ENCODE peak calls at places on chromosomes 11 and 22, in seven cellular contexts. D, Y, P, S, M, H and B are unnamed samples.

GRCh38 chr22:19290400-19291217 is 910 bp downstream of the CLTCL1 start:
- DNase-seq in Y (peak; percentile 16), S (no peak), D (no peak), P (no peak), M (no peak), H (no peak), B (no peak)

GRCh38 chr22:45240137-45240809 is 421 bp downstream of the KIAA0930 start:
- DNase-seq in S (no peak), H (no peak), P (no peak), Y (no peak), D (peak; percentile 65), M (no peak), B (no peak)

GRCh38 chr22:30828187-30829155 is 133.8 kb downstream of the OSBP2 start:
- DNase-seq in D (peak; percentile 20), H (no peak), M (no peak), P (no peak), Y (no peak), S (peak; percentile 15), B (peak; percentile 60)

GRCh38 chr11:36253238-36253637 is 36.0 kb downstream of the COMMD9 start:
- DNase-seq in S (no peak), M (no peak), D (no peak), H (no peak), Y (no peak), P (no peak), B (no peak)

GRCh38 chr22:47370448-47371262 is 608.2 kb downstream of the TBC1D22A start:
- DNase-seq in Y (peak; percentile 8), M (no peak), P (no peak), H (no peak), D (no peak), S (peak; percentile 15), B (no peak)

GRCh38 chr11:26851696-26852095 is 129.8 kb upstream of the SLC5A12 start:
- DNase-seq in Y (no peak), P (no peak), S (no peak), D (no peak), H (no peak), M (no peak), B (no peak)

GRCh38 chr11:68840661-68841653 is 759 bp downstream of the CPT1A start:
- DNase-seq in H (no peak), M (no peak), D (peak; percentile 73), P (no peak), S (peak; percentile 82), Y (peak; percentile 54), B (no peak)

GRCh38 chr11:74749965-74750296 is 1.3 kb downstream of the RNF169 start:
- DNase-seq in P (no peak), H (no peak), Y (no peak), S (no peak), D (no peak), M (no peak), B (no peak)

GRCh38 chr11:45834298-45834756 is 12.9 kb upstream of the CRY2 start:
- DNase-seq in D (no peak), H (no peak), Y (no peak), P (no peak), S (peak; percentile 47), M (no peak), B (no peak)

GRCh38 chr11:121553806-121554205 is 101.0 kb upstream of the SORL1-AS1 start:
- DNase-seq in P (no peak), D (no peak), H (no peak), S (peak; percentile 83), M (no peak), Y (peak; percentile 43), B (no peak)

GRCh38 chr11:108278546-108278945 is 55.7 kb downstream of the ATM start:
- DNase-seq in M (no peak), P (no peak), D (no peak), H (no peak), Y (no peak), S (no peak), B (no peak)

GRCh38 chr22:35380537-35381423 is at the start of gene HMOX1:
- DNase-seq in D (peak; percentile 82), S (peak; percentile 91), Y (peak; percentile 89), P (peak; percentile 71), H (peak; percentile 76), M (no peak), B (peak; percentile 94)

GRCh38 chr22:32632650-32633049 is 158.0 kb downstream of the FBXO7 start:
- DNase-seq in P (no peak), H (no peak), Y (no peak), S (no peak), D (no peak), M (no peak), B (no peak)

GRCh38 chr22:24427500-24428164 is at the start of gene ADORA2A:
- DNase-seq in M (no peak), S (peak; percentile 67), Y (no peak), D (no peak), H (no peak), P (no peak), B (no peak)

GRCh38 chr11:31641477-31642062 is 132.0 kb downstream of the ELP4 start:
- DNase-seq in D (peak; percentile 59), M (no peak), H (no peak), Y (no peak), P (no peak), S (peak; percentile 29), B (no peak)

GRCh38 chr11:130775306-130776043 is 140.8 kb downstream of the SNX19 start:
- DNase-seq in Y (no peak), H (no peak), P (peak; percentile 57), M (no peak), S (no peak), D (no peak), B (peak; percentile 36)

GRCh38 chr11:82631722-82632630 is 101.7 kb downstream of the FAM181B start:
- DNase-seq in H (no peak), M (peak; percentile 19), S (no peak), D (no peak), P (no peak), Y (no peak), B (no peak)

GRCh38 chr11:66290332-66290629 is 1.3 kb upstream of the YIF1A start:
- DNase-seq in Y (no peak), D (no peak), P (no peak), S (no peak), H (no peak), M (no peak), B (no peak)
- H3K4me3 ChIP-seq in Y (no peak overlapping the region), D (no peak overlapping the region), P (no peak overlapping the region), S (peak overlapping the region; percentile 60), H (peak overlapping the region; percentile 75), M (no peak overlapping the region), B (no peak overlapping the region)

DNA sequence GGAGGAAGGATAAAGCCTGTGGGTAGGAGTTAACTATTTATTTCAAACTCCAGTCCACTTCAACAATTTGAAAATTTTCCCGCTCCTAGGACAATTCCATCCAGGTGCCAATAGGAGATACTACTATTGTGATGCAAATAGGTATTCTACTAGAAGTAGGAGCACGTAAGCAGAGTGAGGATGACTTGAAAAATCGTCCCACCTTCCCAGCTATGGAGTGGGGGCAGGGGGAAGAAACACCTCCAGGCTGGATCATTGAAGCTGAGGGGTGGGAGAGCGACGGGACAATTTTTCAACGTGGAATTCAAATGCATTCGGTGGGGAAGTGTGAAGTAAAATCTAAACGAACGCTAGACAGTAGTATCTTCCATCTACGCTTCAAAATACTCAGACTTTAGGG is 612 bp upstream of the ARHGAP42 start:
- DNase-seq in Y (no peak), S (no peak), P (no peak), H (no peak), M (no peak), D (no peak), B (no peak)
- H3K4me3 ChIP-seq in Y (peak overlapping the region; percentile 70), S (peak overlapping the region; percentile 74), P (peak overlapping the region; percentile 87), H (peak overlapping the region; percentile 79), M (peak overlapping the region; percentile 87), D (peak overlapping the region; percentile 65), B (peak overlapping the region; percentile 83)

DNA sequence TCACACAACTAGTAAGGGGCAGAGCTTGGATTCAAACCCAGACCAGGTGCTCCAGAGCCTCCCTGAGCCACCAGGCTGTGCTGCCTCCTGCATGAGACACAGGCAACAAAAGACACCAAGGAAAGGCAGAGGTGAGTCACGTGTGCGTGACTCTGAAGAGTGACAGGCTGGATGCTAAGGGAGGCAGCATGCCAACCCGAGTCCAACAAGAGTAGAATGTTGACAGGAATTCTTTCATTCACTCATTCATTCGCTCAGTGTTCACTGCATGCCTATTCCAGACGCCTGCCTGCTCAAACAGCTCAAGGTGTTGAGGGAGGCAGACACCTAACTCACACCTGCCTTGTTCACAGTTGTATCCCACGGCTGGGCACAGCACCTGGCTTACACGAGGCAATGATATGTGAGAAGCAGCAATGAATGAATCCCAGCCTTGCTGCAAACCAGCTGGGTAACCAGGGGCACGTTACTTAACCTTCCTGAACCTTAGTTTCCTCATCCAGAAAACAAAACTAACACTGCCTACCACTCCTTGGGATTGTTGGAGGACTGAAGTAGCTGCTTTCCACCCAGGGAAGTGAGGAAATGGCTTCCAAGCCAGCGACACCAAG is 73.8 kb upstream of the ARFGAP3 start:
- DNase-seq in S (no peak), H (no peak), D (no peak), M (no peak), P (no peak), Y (no peak), B (no peak)
- H3K4me3 ChIP-seq in S (no peak overlapping the region), H (no peak overlapping the region), D (no peak overlapping the region), M (no peak overlapping the region), P (no peak overlapping the region), Y (no peak overlapping the region), B (peak overlapping the region; percentile 49)

GRCh38 chr22:41380993-41381328 is 781 bp upstream of the TEF start:
- DNase-seq in H (peak; percentile 89), Y (no peak), D (no peak), P (peak; percentile 94), S (peak; percentile 77), M (peak; percentile 69), B (peak; percentile 95)
- H3K4me3 ChIP-seq in H (peak overlapping the region; percentile 61), Y (peak overlapping the region; percentile 70), D (peak overlapping the region; percentile 59), P (peak overlapping the region; percentile 65), S (peak overlapping the region; percentile 70), M (peak overlapping the region; percentile 78), B (peak overlapping the region; percentile 78)